ENCODE peak calls at places on chromosomes 7 and 10, in four cellular contexts. L is stimulated activated naive CD8-positive, alpha-beta T cell treated with anti-CD3 and anti-CD28 coated beads, Interleukin-15, Interleukin-2, amounts not matched to agents 100 U/mL and 50 U/mL, for 24 hours; M is GM04504; C is GM20000. P is an unnamed sample.

GRCh38 chr10:131636116-131636515 is 264.7 kb upstream of the PPP2R2D start:
- DNase-seq in L (no peak), M (no peak), C (no peak), P (no peak)

GRCh38 chr7:131509087-131509486 is 47.3 kb downstream of the PODXL start:
- DNase-seq in L (no peak), M (no peak), C (no peak), P (no peak)

GRCh38 chr7:141220263-141220662 is 146.4 kb downstream of the TMEM178B start:
- DNase-seq in L (no peak), M (no peak), C (no peak), P (no peak)

GRCh38 chr10:97796651-97797050 is 24.9 kb upstream of the SFRP5 start:
- DNase-seq in L (no peak), M (no peak), C (no peak), P (no peak)

GRCh38 chr7:40156988-40157387 is 22.2 kb downstream of the SUGCT start:
- DNase-seq in L (no peak), M (no peak), C (no peak), P (no peak)

GRCh38 chr7:23743226-23743625 is 33.2 kb downstream of the STK31 start:
- DNase-seq in L (no peak), M (no peak), C (no peak), P (no peak)

GRCh38 chr7:150958071-150958552 is 20.0 kb downstream of the KCNH2 start:
- DNase-seq in L (no peak), M (no peak), C (no peak), P (no peak)

GRCh38 chr7:2118630-2119190 is 114.0 kb downstream of the MAD1L1 start:
- DNase-seq in L (no peak), M (no peak), C (no peak), P (no peak)

GRCh38 chr7:102094311-102094710 is 192.4 kb upstream of the SH2B2 start:
- DNase-seq in L (no peak), M (peak; percentile 58), C (no peak), P (no peak)

P was measured in Caco-2.